ENCODE peak calls at places on chromosomes 2 and 18, in five cellular contexts. H is ascending aorta, K is AG10803, C is fibroblast of pulmonary artery, O is breast epithelium. E is an unnamed sample.

GRCh38 chr2:28408764-28409599 is 16.3 kb downstream of the FOSL2 start:
- DNase-seq in H (no peak), K (peak), C (peak), O (no peak), E (no peak)

GRCh38 chr18:54882318-54882717 is 54.0 kb downstream of the RAB27B start:
- DNase-seq in H (no peak), K (no peak), C (no peak), O (no peak), E (no peak)

GRCh38 chr2:165820296-165820695 is 26.2 kb upstream of the GALNT3 start:
- DNase-seq in H (no peak), K (no peak), C (no peak), O (no peak), E (no peak)

GRCh38 chr2:10260130-10260529 is 42.6 kb upstream of the HPCAL1 start:
- DNase-seq in H (no peak), K (peak), C (no peak), O (no peak), E (no peak)

GRCh38 chr2:1727101-1727771 is 17.1 kb downstream of the PXDN start:
- DNase-seq in H (peak), K (no peak), C (peak), O (peak), E (no peak)

GRCh38 chr18:8699948-8700347 is 5.4 kb upstream of the MTCL1 start:
- DNase-seq in H (no peak), K (peak), C (no peak), O (peak), E (no peak)

GRCh38 chr18:13446581-13447470 is 228.3 kb downstream of the LDLRAD4 start:
- DNase-seq in H (peak), K (no peak), C (no peak), O (no peak), E (no peak)

GRCh38 chr2:84906108-84906899 is 848 bp downstream of the TMSB10 start:
- DNase-seq in H (peak), K (no peak), C (no peak), O (no peak), E (no peak)

GRCh38 chr2:71181316-71181715 is 45.6 kb downstream of the PAIP2B start:
- DNase-seq in H (no peak), K (no peak), C (no peak), O (no peak), E (no peak)

GRCh38 chr2:25671622-25672021 is 1.8 kb downstream of the DTNB start:
- DNase-seq in H (no peak), K (no peak), C (no peak), O (peak), E (no peak)

GRCh38 chr2:23900927-23901322 is 26.0 kb downstream of the ATAD2B start:
- DNase-seq in H (no peak), K (peak), C (peak), O (no peak), E (peak)

GRCh38 chr2:129658430-129658829 is 321.0 kb upstream of the RAB6C start:
- DNase-seq in H (no peak), K (no peak), C (no peak), O (no peak), E (no peak)

GRCh38 chr2:129667586-129667985 is 311.9 kb upstream of the RAB6C start:
- DNase-seq in H (no peak), K (no peak), C (no peak), O (no peak), E (no peak)

DNA sequence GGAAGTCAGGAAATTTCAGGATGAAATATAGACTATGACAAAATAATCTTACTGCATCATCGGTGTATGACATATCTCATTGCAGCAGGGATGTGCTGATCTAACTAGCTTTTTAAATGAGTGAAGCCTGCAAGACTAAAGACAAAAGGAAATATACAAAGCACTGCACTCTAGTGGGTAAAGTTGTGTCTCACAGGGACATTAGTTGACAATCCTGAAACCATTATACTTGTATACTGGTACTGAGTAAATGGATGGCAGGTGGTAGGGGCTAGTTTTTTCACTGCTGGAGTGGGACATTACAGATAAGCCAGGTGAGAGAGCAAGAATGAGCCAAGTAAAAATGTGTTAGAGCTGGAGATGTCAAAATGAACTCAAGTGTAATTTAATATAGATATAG is 317.5 kb upstream of the RAB6C start:
- DNase-seq in H (no peak), K (no peak), C (no peak), O (no peak), E (no peak)
- TF ChIP-seq CTCF in H (no peak), K (no peak), C (no peak), O (no peak), E (no peak)

GRCh38 chr2:241701405-241702154 is at the start of gene ING5:
- DNase-seq in H (peak), K (peak), C (peak), O (peak), E (peak)
- TF ChIP-seq CTCF in H (peak), K (no peak), C (no peak), O (peak), E (no peak)

GRCh38 chr2:229714080-229714735 is at the start of gene DNER:
- DNase-seq in H (no peak), K (no peak), C (no peak), O (no peak), E (no peak)

GRCh38 chr2:229713371-229714079 is 830 bp downstream of the DNER start:
- DNase-seq in H (no peak), K (no peak), C (no peak), O (no peak), E (no peak)

GRCh38 chr2:229712125-229712524 is 2.2 kb downstream of the DNER start:
- DNase-seq in H (no peak), K (no peak), C (peak), O (no peak), E (no peak)

GRCh38 chr2:229715895-229716507 is 1.6 kb upstream of the DNER start:
- DNase-seq in H (no peak), K (no peak), C (peak), O (no peak), E (no peak)

DNA sequence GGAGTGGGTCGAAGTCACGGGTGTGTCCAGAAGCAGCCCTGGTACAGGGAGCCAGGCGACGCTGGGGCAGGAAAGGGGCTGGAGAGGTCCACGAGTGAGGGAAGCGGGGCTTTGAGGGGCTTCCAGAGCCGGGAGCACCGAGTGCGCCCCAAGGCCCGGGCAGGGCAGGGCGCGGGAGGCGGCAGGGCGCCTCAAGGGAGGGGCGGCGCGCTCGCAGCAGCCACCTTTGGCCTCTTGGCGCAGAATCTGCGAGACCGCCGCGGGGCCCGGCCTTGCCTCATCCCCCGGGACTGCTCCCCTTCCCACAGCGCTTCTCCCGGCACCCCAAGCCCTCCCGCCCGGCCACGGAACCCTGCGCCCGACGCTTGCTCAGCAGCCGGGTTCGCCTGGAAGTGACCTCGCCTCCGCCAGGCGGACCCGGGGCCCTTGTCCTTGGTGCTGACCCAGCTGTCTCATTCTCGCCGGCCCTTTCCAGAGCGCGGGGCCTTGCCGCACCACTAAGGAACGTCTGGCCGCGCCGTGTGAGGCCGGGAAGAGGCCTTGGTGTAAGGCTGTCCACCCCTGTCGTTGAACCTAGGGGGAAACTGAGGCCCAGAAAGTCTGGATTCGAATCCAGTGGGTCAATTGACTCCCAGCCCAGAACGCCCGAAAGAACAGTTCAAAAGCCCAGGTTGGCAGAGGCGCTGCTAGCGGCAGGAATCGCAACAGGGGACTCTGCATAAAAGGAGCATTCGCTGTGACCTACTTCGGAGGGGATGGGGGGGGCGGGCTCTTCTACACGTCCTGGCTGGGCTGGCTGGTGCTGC is 584 bp upstream of the DNER start:
- DNase-seq in H (no peak), K (peak), C (peak), O (no peak), E (no peak)
- TF ChIP-seq CTCF in H (no peak), K (no peak), C (no peak), O (no peak), E (no peak)

GRCh38 chr2:106851475-106851874 is 34.5 kb downstream of the ST6GAL2 start:
- DNase-seq in H (no peak), K (no peak), C (no peak), O (no peak), E (no peak)

GRCh38 chr2:106851055-106851454 is 34.9 kb downstream of the ST6GAL2 start:
- DNase-seq in H (no peak), K (no peak), C (no peak), O (no peak), E (no peak)

GRCh38 chr2:106849253-106849652 is 36.7 kb downstream of the ST6GAL2 start:
- DNase-seq in H (no peak), K (no peak), C (no peak), O (no peak), E (no peak)

GRCh38 chr2:106847366-106847765 is 38.6 kb downstream of the ST6GAL2 start:
- DNase-seq in H (no peak), K (no peak), C (no peak), O (no peak), E (no peak)

DNA sequence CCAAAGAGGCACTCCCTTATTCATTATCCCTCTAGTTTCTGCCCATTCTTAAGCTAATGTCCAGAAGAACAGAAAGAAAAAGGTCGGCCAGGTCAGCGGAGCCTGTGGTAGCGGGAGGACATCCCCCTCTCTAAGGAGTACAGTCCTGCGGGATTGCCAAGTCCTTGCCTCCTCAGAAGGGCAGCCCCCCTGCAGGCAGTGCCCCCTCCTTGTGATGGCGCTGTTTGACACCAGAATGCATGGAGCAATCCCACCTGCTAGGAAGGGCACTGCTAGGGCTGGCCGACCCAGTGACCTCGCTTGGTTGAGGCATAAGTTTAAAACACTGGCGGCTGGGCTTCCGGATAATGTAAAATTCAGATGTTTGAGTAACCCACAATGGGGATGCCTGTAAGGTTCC is 33.9 kb downstream of the ST6GAL2 start:
- DNase-seq in H (no peak), K (no peak), C (no peak), O (no peak), E (no peak)
- TF ChIP-seq CTCF in H (no peak), K (no peak), C (no peak), O (no peak), E (no peak)

DNA sequence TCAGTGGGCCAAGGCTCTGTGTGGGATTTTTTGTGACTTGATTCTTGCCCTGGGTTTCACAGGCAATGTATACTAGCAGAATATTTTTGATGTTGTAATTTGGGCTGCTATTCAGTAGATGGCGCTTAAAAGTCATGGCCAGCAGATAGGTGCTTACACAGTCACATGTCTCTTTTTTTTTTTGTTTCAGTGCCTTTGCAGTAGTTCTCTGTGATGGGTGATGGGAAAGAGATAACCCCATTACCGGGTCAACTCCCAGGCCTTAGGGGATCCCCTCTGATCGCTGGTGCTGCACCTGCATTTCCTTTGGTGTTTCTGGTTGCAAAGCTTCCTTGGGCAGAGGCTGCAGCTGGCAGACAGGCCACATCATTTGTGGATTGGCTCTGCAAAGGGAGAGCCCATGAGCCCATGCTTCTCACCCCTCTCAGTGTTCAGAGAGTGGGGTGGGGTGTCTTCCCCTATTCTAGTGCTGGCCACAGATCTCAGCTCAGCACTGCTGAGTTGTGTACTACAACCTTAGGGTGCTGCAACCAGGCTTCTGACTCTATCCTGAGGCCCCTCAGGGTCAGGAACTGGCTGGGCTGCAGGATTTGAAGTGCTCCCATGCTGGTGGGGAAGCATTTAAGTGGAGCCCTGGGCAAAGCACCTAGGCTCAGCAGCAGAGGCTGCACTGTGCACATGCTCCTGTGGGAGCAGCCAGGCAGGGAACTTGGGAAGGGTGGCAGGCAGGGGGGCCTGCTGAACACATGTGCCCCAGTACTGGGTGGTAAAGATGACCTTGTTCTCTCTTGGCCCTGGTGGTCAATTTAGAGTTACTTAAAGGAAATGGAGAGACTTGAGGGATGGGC is 219.8 kb upstream of the SPHKAP start:
- DNase-seq in H (no peak), K (no peak), C (no peak), O (no peak), E (no peak)
- TF ChIP-seq CTCF in H (no peak), K (no peak), C (no peak), O (no peak), E (no peak)

GRCh38 chr2:191839918-191840804 is 6.7 kb downstream of the CAVIN2 start:
- DNase-seq in H (no peak), K (no peak), C (no peak), O (no peak), E (no peak)
- TF ChIP-seq CTCF in H (no peak), K (no peak), C (no peak), O (no peak), E (no peak)

GRCh38 chr2:95062716-95063400 is 37.4 kb downstream of the MAL start:
- DNase-seq in H (peak), K (no peak), C (no peak), O (no peak), E (no peak)
- TF ChIP-seq CTCF in H (no peak), K (no peak), C (no peak), O (no peak), E (peak)

GRCh38 chr2:193703411-193703810 is 1508.7 kb upstream of the TMEFF2 start:
- DNase-seq in H (no peak), K (no peak), C (no peak), O (no peak), E (no peak)

DNA sequence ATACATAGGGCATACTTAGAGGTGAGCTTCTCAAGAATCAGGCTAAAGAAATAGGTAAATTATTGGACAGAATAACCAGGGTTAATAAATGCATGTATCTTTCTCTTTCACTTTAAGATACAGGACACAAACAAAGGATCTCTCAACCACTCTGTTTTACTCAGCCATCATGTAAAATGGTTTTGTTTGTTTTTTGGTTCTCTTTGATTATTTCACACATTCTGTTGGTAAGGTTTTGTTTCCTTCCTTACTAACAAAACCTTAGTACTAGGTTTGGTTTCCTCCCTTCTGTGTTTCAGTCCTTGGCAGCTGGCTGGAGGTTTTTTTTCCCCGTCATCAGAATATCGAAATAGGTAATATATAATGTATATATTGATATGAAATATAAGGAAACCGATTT is 1506.8 kb upstream of the TMEFF2 start:
- DNase-seq in H (no peak), K (no peak), C (no peak), O (no peak), E (no peak)
- TF ChIP-seq CTCF in H (no peak), K (no peak), C (no peak), O (no peak), E (no peak)

GRCh38 chr2:66030553-66030952 is 404.4 kb upstream of the MEIS1 start:
- DNase-seq in H (no peak), K (no peak), C (no peak), O (no peak), E (no peak)
- TF ChIP-seq CTCF in H (no peak), K (peak), C (no peak), O (no peak), E (peak)

E was measured in keratinocyte.